ENCODE peak calls at places on chromosome 22, in eight cellular contexts. One of them, this sample, is unnamed.

GRCh38 chr22:50173983-50174355 is 3.4 kb downstream of the PANX2 start:
- DNase-seq in ovary: no peak
- DNase-seq in uterus: no peak
- DNase-seq in sigmoid colon: no peak
- DNase-seq in adrenal gland: no peak
- DNase-seq in HCT116: no peak
- DNase-seq in A549: no peak
- DNase-seq in GM12891: no peak
- DNase-seq in this sample: no peak

GRCh38 chr22:30878516-30879365 is 89.8 kb downstream of the MORC2 start:
- DNase-seq in ovary: no peak
- DNase-seq in adrenal gland: no peak
- DNase-seq in A549: no peak
- DNase-seq in sigmoid colon: no peak
- DNase-seq in GM12891: no peak
- DNase-seq in uterus: no peak
- DNase-seq in HCT116: no peak
- DNase-seq in this sample: no peak

GRCh38 chr22:49091917-49092545 is 735.6 kb downstream of the BRD1 start:
- DNase-seq in GM12891: no peak
- DNase-seq in A549: no peak
- DNase-seq in adrenal gland: no peak
- DNase-seq in sigmoid colon: no peak
- DNase-seq in uterus: no peak
- DNase-seq in HCT116: no peak
- DNase-seq in ovary: no peak
- DNase-seq in this sample: no peak

GRCh38 chr22:33897621-33897910 is 22.7 kb downstream of the LARGE1 start:
- DNase-seq in GM12891: no peak
- DNase-seq in A549: no peak
- DNase-seq in HCT116: no peak
- DNase-seq in adrenal gland: no peak
- DNase-seq in ovary: no peak
- DNase-seq in sigmoid colon: no peak
- DNase-seq in uterus: no peak
- DNase-seq in this sample: no peak

GRCh38 chr22:48576333-48577013 is 1251.2 kb downstream of the BRD1 start:
- DNase-seq in GM12891: no peak
- DNase-seq in ovary: no peak
- DNase-seq in A549: peak; percentile 41
- DNase-seq in adrenal gland: no peak
- DNase-seq in sigmoid colon: no peak
- DNase-seq in HCT116: no peak
- DNase-seq in uterus: no peak
- DNase-seq in this sample: no peak

GRCh38 chr22:50180727-50181521 is 4.8 kb upstream of the TRABD start:
- DNase-seq in HCT116: no peak
- DNase-seq in uterus: peak; percentile 11
- DNase-seq in A549: no peak
- DNase-seq in sigmoid colon: peak; percentile 58
- DNase-seq in ovary: no peak
- DNase-seq in GM12891: no peak
- DNase-seq in adrenal gland: peak; percentile 19
- DNase-seq in this sample: no peak

GRCh38 chr22:50582562-50583293 is at the start of gene CHKB:
- DNase-seq in adrenal gland: peak; percentile 99
- DNase-seq in uterus: peak; percentile 99
- DNase-seq in sigmoid colon: peak; percentile 99
- DNase-seq in GM12891: peak; percentile 100
- DNase-seq in ovary: peak; percentile 99
- DNase-seq in HCT116: peak; percentile 91
- DNase-seq in A549: peak; percentile 96
- DNase-seq in this sample: peak; percentile 98

GRCh38 chr22:29078036-29078868 is 5.4 kb downstream of the KREMEN1 start:
- DNase-seq in HCT116: no peak
- DNase-seq in sigmoid colon: no peak
- DNase-seq in uterus: no peak
- DNase-seq in ovary: no peak
- DNase-seq in GM12891: no peak
- DNase-seq in adrenal gland: no peak
- DNase-seq in A549: no peak
- DNase-seq in this sample: no peak

DNA sequence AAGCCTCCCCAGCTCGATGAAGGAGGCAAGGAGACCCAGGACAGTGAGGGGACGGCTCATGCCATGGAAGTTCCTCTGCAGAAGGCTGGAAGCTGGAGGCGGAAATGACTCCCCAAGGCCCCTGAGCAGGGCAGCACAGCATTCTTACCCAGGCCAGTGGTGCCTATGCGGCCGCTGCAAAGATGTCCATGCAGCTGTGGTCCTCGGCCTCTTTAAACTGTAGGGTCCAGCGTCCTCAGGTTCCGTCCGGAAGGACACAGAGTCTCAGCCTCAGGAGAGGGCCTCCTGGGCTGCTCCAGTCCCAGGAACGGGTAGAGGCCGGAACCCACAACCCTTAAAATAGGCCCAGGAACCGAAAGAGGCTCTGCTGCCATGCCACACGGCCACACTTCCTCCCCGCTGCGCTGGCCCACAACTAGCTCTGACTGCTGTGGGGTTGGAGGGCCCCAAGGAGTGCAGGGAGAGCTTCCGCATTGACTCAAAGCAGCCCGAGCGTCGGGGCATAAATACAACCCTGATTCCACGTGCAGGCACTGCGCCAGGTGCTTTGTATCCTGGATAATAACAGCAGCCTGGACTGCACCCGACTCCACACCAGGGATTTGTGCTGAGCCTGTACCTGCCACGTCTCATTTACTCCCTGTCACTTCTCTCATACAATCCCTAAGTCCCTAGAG is 5.5 kb downstream of the KIAA0930 start:
- DNase-seq in HCT116: no peak
- DNase-seq in ovary: no peak
- DNase-seq in uterus: no peak
- DNase-seq in A549: no peak
- DNase-seq in GM12891: peak; percentile 80
- DNase-seq in adrenal gland: peak; percentile 49
- DNase-seq in sigmoid colon: no peak
- DNase-seq in this sample: no peak
- TF ChIP-seq POLR2A in HCT116: no peak
- TF ChIP-seq POLR2A in ovary: no peak
- TF ChIP-seq POLR2A in uterus: no peak
- TF ChIP-seq POLR2A in A549: no peak
- TF ChIP-seq POLR2A in GM12891: peak; percentile 59
- TF ChIP-seq POLR2A in adrenal gland: no peak
- TF ChIP-seq POLR2A in sigmoid colon: no peak
- TF ChIP-seq POLR2A in this sample: no peak

GRCh38 chr22:21628386-21629261 is 1.2 kb downstream of the YDJC start:
- DNase-seq in GM12891: no peak
- DNase-seq in HCT116: no peak
- DNase-seq in A549: no peak
- DNase-seq in adrenal gland: no peak
- DNase-seq in sigmoid colon: no peak
- DNase-seq in uterus: no peak
- DNase-seq in ovary: peak; percentile 38
- DNase-seq in this sample: no peak

GRCh38 chr22:21631025-21631424 is 1.2 kb upstream of the YDJC start:
- DNase-seq in ovary: no peak
- DNase-seq in uterus: no peak
- DNase-seq in A549: no peak
- DNase-seq in HCT116: no peak
- DNase-seq in adrenal gland: no peak
- DNase-seq in GM12891: no peak
- DNase-seq in sigmoid colon: no peak
- DNase-seq in this sample: no peak

GRCh38 chr22:21632237-21632895 is at the start of gene CCDC116:
- DNase-seq in uterus: no peak
- DNase-seq in adrenal gland: no peak
- DNase-seq in ovary: no peak
- DNase-seq in GM12891: peak; percentile 44
- DNase-seq in sigmoid colon: no peak
- DNase-seq in HCT116: no peak
- DNase-seq in A549: no peak
- DNase-seq in this sample: no peak

GRCh38 chr22:21626735-21627469 is 2.9 kb downstream of the YDJC start:
- DNase-seq in GM12891: no peak
- DNase-seq in ovary: no peak
- DNase-seq in uterus: no peak
- DNase-seq in HCT116: no peak
- DNase-seq in A549: no peak
- DNase-seq in sigmoid colon: no peak
- DNase-seq in adrenal gland: no peak
- DNase-seq in this sample: no peak

DNA sequence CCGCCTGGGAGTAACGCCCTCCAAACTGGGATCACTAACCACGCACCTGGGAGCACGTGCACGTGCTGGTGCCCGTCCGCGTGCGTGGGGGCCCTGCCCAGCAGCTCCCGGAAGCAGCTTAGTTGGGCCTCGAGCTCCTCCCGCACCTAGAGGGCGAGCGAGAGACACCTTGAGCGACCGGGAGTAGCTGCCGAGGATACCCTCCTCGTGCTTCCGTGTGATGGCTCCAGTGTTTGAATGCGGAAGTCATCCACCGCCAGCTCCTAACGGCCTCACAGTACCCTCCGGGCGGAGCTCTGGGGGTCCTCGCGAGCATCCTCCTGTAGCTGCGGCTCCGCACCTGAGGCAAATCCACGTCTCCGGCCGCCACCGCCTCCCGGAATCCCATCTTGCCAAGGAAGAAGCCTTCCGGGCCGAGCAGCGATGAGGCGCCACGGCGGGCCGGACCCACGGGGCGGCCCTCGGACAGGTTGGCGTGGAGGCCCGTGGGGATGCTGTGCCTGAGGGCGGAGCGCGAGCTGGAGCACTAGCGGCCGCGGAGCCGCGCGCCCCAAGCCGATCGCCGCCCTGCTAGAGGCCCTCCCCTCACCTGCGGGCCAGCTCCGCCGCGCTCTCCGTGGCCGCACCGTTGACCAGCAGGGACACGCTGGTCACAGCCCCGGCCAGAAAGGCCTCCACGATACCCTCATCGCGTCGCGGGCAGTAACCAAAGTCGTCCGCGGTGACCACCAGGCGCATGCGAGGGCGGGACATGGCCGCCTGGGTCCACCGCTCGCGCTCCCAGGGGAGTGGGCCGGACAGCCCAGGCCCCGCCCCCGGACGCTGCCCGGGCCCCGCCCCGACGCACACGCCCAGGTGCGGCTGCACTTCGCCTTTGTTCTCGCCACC is at the start of gene YDJC:
- DNase-seq in HCT116: peak; percentile 87
- DNase-seq in A549: peak; percentile 76
- DNase-seq in uterus: peak; percentile 94
- DNase-seq in GM12891: peak; percentile 92
- DNase-seq in sigmoid colon: peak; percentile 94
- DNase-seq in adrenal gland: peak; percentile 81
- DNase-seq in ovary: peak; percentile 89
- DNase-seq in this sample: peak; percentile 77
- TF ChIP-seq POLR2A in HCT116: peak; percentile 73
- TF ChIP-seq POLR2A in A549: peak; percentile 79
- TF ChIP-seq POLR2A in uterus: peak; percentile 63
- TF ChIP-seq POLR2A in GM12891: peak; percentile 76
- TF ChIP-seq POLR2A in sigmoid colon: no peak
- TF ChIP-seq POLR2A in adrenal gland: peak; percentile 51
- TF ChIP-seq POLR2A in ovary: peak; percentile 39
- TF ChIP-seq POLR2A in this sample: peak; percentile 74

DNA sequence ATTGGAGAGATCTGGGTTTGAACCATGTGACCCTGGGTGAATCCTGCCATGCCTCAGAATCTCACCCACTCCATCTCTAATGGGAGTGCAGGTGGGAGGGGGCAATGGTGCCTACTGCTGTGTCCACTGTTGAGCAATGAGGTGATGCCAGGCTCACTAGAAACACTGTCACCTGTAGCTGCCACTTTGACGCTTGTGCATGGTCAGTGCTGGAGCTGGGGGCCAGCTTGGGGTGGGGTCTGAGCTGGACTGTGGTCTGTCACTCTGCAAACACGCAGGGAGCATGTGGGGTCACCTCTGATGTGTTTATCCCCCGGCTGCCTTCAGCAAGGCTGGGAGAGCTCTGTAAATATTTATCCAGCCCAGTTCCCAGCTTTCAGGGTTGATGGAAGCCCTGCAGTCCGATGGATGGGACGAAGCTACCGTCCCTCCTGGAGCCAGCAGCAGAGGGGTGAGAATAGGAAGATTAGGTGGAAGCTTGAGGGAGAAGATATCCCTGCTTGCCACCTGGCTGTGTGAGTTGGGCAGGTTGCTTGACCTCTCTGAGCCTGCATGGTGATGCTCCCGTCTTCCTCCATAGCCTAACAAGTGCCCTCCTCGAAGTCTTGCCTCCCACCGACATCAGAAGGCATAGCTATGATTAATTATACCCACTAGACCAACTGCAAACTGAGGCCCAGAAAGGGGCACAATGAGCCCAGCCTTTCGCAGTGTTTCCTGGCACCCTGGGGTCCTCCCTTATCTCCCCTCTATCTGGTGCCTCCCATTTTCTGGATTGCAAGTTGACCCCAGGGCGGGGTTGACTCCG is 1.7 kb downstream of the MMP11 start:
- DNase-seq in HCT116: no peak
- DNase-seq in GM12891: no peak
- DNase-seq in uterus: no peak
- DNase-seq in sigmoid colon: no peak
- DNase-seq in A549: no peak
- DNase-seq in adrenal gland: no peak
- DNase-seq in ovary: no peak
- DNase-seq in this sample: no peak
- TF ChIP-seq POLR2A in HCT116: no peak
- TF ChIP-seq POLR2A in GM12891: no peak
- TF ChIP-seq POLR2A in uterus: no peak
- TF ChIP-seq POLR2A in sigmoid colon: no peak
- TF ChIP-seq POLR2A in A549: no peak
- TF ChIP-seq POLR2A in adrenal gland: no peak
- TF ChIP-seq POLR2A in ovary: no peak
- TF ChIP-seq POLR2A in this sample: no peak

GRCh38 chr22:19476023-19476422 is 3.0 kb downstream of the UFD1 start:
- DNase-seq in adrenal gland: no peak
- DNase-seq in ovary: no peak
- DNase-seq in HCT116: no peak
- DNase-seq in GM12891: no peak
- DNase-seq in sigmoid colon: no peak
- DNase-seq in A549: no peak
- DNase-seq in uterus: no peak
- DNase-seq in this sample: no peak

GRCh38 chr22:19479358-19480172 is at the start of gene CDC45:
- DNase-seq in GM12891: peak; percentile 95
- DNase-seq in ovary: peak; percentile 93
- DNase-seq in HCT116: peak; percentile 96
- DNase-seq in uterus: peak; percentile 96
- DNase-seq in sigmoid colon: peak; percentile 98
- DNase-seq in adrenal gland: peak; percentile 98
- DNase-seq in A549: peak; percentile 89
- DNase-seq in this sample: peak; percentile 85

GRCh38 chr22:19478466-19479357 is at the start of gene UFD1:
- DNase-seq in A549: peak; percentile 40
- DNase-seq in ovary: peak; percentile 87
- DNase-seq in sigmoid colon: peak; percentile 91
- DNase-seq in uterus: peak; percentile 84
- DNase-seq in adrenal gland: peak; percentile 86
- DNase-seq in HCT116: no peak
- DNase-seq in GM12891: peak; percentile 79
- DNase-seq in this sample: peak; percentile 58

GRCh38 chr22:19477321-19478085 is 1.5 kb downstream of the UFD1 start:
- DNase-seq in HCT116: no peak
- DNase-seq in GM12891: no peak
- DNase-seq in sigmoid colon: no peak
- DNase-seq in ovary: no peak
- DNase-seq in A549: no peak
- DNase-seq in adrenal gland: no peak
- DNase-seq in uterus: no peak
- DNase-seq in this sample: no peak

DNA sequence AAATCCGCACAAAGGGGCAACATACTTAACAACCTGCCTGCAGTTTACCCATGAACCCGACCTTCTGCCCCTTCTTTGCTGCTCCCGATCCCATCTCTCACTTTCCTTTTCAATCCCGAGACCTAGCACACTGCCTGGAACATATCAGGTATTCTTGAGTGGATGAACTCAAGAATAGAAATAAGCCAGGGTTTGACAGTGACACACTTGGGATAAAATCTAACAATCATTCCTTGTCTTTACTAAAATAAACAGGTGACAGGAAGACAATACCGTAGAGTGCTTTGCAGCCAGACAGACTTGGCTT is 954 bp downstream of the UFD1 start:
- DNase-seq in adrenal gland: no peak
- DNase-seq in ovary: no peak
- DNase-seq in A549: no peak
- DNase-seq in sigmoid colon: no peak
- DNase-seq in GM12891: no peak
- DNase-seq in uterus: no peak
- DNase-seq in HCT116: no peak
- DNase-seq in this sample: no peak
- TF ChIP-seq POLR2A in adrenal gland: no peak
- TF ChIP-seq POLR2A in ovary: no peak
- TF ChIP-seq POLR2A in A549: no peak
- TF ChIP-seq POLR2A in sigmoid colon: no peak
- TF ChIP-seq POLR2A in GM12891: no peak
- TF ChIP-seq POLR2A in uterus: no peak
- TF ChIP-seq POLR2A in HCT116: no peak
- TF ChIP-seq POLR2A in this sample: no peak